ENCODE peak calls at places on chromosomes 11 and 22, in four cellular contexts. L is cardiac muscle cell, Y is fibroblast of the aortic adventitia, A is heart left ventricle. I is an unnamed sample.

GRCh38 chr11:110297726-110298297 is 1.4 kb upstream of the RDX start:
- DNase-seq in Y (peak), L (no peak), A (no peak), I (no peak)

GRCh38 chr22:22892096-22893052 is 4.8 kb downstream of the IGLL5 start:
- DNase-seq in A (no peak), Y (no peak), L (no peak), I (no peak)

GRCh38 chr11:10896493-10896892 is 38.6 kb upstream of the ZBED5 start:
- DNase-seq in Y (no peak), A (no peak), L (no peak), I (no peak)

GRCh38 chr11:73566977-73567755 is 30.7 kb downstream of the FAM168A start:
- DNase-seq in Y (peak), L (no peak), A (no peak), I (no peak)

GRCh38 chr22:40202225-40202944 is 24.7 kb downstream of the TNRC6B start:
- DNase-seq in A (no peak), L (peak), Y (no peak), I (no peak)

GRCh38 chr11:34236572-34236971 is 121.2 kb downstream of the ABTB2 start:
- DNase-seq in L (no peak), A (no peak), Y (no peak), I (no peak)

GRCh38 chr11:114296190-114296978 is at the start of gene NNMT:
- DNase-seq in A (no peak), Y (peak), L (no peak), I (no peak)

GRCh38 chr11:47253660-47254059 is 4.1 kb upstream of the NR1H3 start:
- DNase-seq in Y (no peak), L (no peak), A (no peak), I (no peak)

GRCh38 chr11:60937144-60937527 is 12.9 kb downstream of the TMEM132A start:
- DNase-seq in Y (no peak), A (peak), L (no peak), I (no peak)

GRCh38 chr22:50626856-50627451 is 998 bp downstream of the ARSA start:
- DNase-seq in A (no peak), L (no peak), Y (no peak), I (no peak)
- H3K4me3 ChIP-seq in A (peak), L (no peak), Y (peak), I (peak)

GRCh38 chr22:36986242-36986821 is 32.9 kb downstream of the TST start:
- DNase-seq in A (no peak), L (no peak), Y (no peak), I (no peak)
- TF ChIP-seq CTCF in A (peak), L (peak), Y (peak), I (peak)

GRCh38 chr11:129750343-129751292 is 65.0 kb upstream of the TMEM45B start:
- DNase-seq in L (peak), A (peak), Y (peak), I (peak)
- H3K4me3 ChIP-seq in L (no peak), A (peak), Y (peak), I (no peak)

DNA sequence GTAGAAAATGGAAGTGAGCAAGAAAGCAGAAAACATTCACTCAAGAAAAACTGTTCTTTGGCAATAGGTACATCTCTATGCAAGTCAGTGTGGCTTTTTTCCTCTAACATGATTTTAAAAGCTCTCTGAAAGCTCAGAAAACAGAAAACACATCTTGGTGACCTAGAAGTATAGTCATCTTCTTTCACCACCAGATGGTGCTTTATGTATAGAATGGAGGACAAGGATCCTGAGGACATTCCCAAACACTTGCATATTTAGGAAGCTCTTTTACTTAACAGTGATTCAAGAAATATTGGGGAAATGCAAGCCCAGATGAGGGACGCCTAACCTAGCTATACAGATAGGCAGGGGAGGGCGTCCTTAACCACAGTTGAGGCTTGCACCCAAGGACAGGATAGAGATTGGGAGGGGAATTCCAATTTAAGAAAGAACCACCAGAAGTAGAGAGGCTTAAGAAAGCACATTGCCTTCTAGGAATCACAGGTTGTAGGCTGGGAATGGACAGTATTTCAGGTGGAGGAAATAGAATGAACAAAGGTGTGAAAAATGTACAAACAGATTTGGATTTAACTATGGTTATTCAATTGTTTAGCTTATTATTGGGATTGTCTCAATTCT is 13.8 kb upstream of the CCDC81 start:
- DNase-seq in Y (peak), L (peak), A (no peak), I (peak)
- TF ChIP-seq CTCF in Y (peak), L (peak), A (no peak), I (peak)